ENCODE peak calls at places on chromosomes 3 and 15, in eight cellular contexts. Y, B, U, E, V, S, O and A are unnamed samples.

GRCh38 chr3:41212088-41212487 is 12.8 kb downstream of the CTNNB1 start:
- DNase-seq in U (no peak), Y (no peak), B (no peak), E (no peak), S (no peak), O (no peak), V (no peak), A (no peak)

GRCh38 chr15:68817304-68818087 is 3.2 kb downstream of the ANP32A start:
- DNase-seq in U (peak; percentile 45), B (peak; percentile 62), O (no peak), Y (peak; percentile 78), S (peak; percentile 81), E (peak; percentile 65), V (peak; percentile 90), A (peak; percentile 81)

GRCh38 chr15:98676586-98677270 is 28.4 kb downstream of the IGF1R start:
- DNase-seq in U (no peak), S (no peak), V (no peak), Y (no peak), B (no peak), E (no peak), O (no peak), A (no peak)

GRCh38 chr3:172040078-172040975 is 949 bp downstream of the FNDC3B start:
- DNase-seq in E (peak; percentile 74), U (peak; percentile 70), V (peak; percentile 91), Y (peak; percentile 79), B (peak; percentile 84), O (peak; percentile 39), S (peak; percentile 86), A (peak; percentile 93)

GRCh38 chr15:64911317-64912186 is at the start of gene ANKDD1A:
- DNase-seq in E (peak; percentile 57), U (no peak), B (peak; percentile 56), S (peak; percentile 91), Y (peak; percentile 52), V (peak; percentile 75), O (peak; percentile 26), A (peak; percentile 78)

GRCh38 chr15:40878785-40879184 is 4.8 kb upstream of the RHOV start:
- DNase-seq in S (no peak), E (peak; percentile 90), U (peak; percentile 44), V (peak; percentile 66), Y (peak; percentile 54), B (no peak), O (no peak), A (no peak)

GRCh38 chr3:172347895-172348680 is 100.2 kb downstream of the GHSR start:
- DNase-seq in V (no peak), E (no peak), U (no peak), B (peak; percentile 38), O (peak; percentile 16), S (no peak), Y (no peak), A (no peak)

GRCh38 chr15:94370197-94370987 is 139.0 kb downstream of the MCTP2 start:
- DNase-seq in U (peak; percentile 0), O (no peak), B (no peak), E (no peak), S (no peak), Y (no peak), V (no peak), A (no peak)

GRCh38 chr15:52241489-52241888 is 50.3 kb upstream of the GNB5 start:
- DNase-seq in V (no peak), U (no peak), S (no peak), B (no peak), O (no peak), E (no peak), Y (no peak), A (no peak)

GRCh38 chr15:64975390-64975789 is 14.3 kb downstream of the SPG21 start:
- DNase-seq in O (no peak), U (peak; percentile 25), Y (no peak), E (no peak), S (no peak), B (no peak), V (peak; percentile 50), A (peak; percentile 81)

GRCh38 chr3:47578691-47579632 is at the start of gene CSPG5:
- DNase-seq in S (peak; percentile 85), B (no peak), V (peak; percentile 50), O (no peak), E (no peak), U (no peak), Y (no peak), A (peak; percentile 60)

GRCh38 chr15:77869021-77869895 is 208.3 kb downstream of the TBC1D2B start:
- DNase-seq in O (no peak), U (peak; percentile 21), S (no peak), Y (no peak), E (peak; percentile 29), B (peak; percentile 10), V (peak; percentile 40), A (no peak)

GRCh38 chr3:184953396-184953795 is 141.4 kb downstream of the VPS8 start:
- DNase-seq in Y (no peak), B (no peak), S (no peak), V (no peak), E (no peak), U (no peak), O (no peak), A (no peak)

GRCh38 chr15:93664180-93664951 is 567.0 kb upstream of the MCTP2 start:
- DNase-seq in E (no peak), Y (no peak), O (no peak), U (no peak), B (no peak), S (no peak), V (no peak), A (no peak)

GRCh38 chr3:129482721-129483120 is 42.7 kb downstream of the IFT122 start:
- DNase-seq in V (no peak), Y (no peak), U (no peak), E (no peak), O (no peak), B (no peak), S (peak; percentile 38), A (no peak)

GRCh38 chr15:83061680-83062079 is 5.4 kb downstream of the BTBD1 start:
- DNase-seq in S (peak; percentile 5), O (no peak), U (peak; percentile 86), E (peak; percentile 37), Y (no peak), B (no peak), V (peak; percentile 50), A (peak; percentile 53)

GRCh38 chr3:159627634-159628033 is 361.0 kb upstream of the IL12A start:
- DNase-seq in Y (peak; percentile 56), B (no peak), V (no peak), O (no peak), U (no peak), E (no peak), S (no peak), A (no peak)

GRCh38 chr3:148379763-148380162 is 317.9 kb upstream of the AGTR1 start:
- DNase-seq in V (peak; percentile 80), U (peak; percentile 55), B (peak; percentile 58), O (peak; percentile 65), E (peak; percentile 35), Y (no peak), S (peak; percentile 74), A (peak; percentile 84)

GRCh38 chr3:50256978-50257890 is 11.7 kb upstream of the SEMA3B start:
- DNase-seq in U (no peak), E (no peak), O (no peak), Y (peak; percentile 71), V (peak; percentile 57), B (peak; percentile 66), S (peak; percentile 71), A (peak; percentile 47)

GRCh38 chr15:41494190-41494921 is 682 bp downstream of the ITPKA start:
- DNase-seq in S (peak; percentile 77), U (no peak), E (no peak), O (no peak), B (no peak), V (peak; percentile 38), Y (peak; percentile 52), A (peak; percentile 42)

GRCh38 chr3:25587094-25587493 is 77.6 kb downstream of the TOP2B start:
- DNase-seq in S (no peak), O (no peak), Y (no peak), V (no peak), B (no peak), E (peak; percentile 57), U (no peak), A (no peak)

DNA sequence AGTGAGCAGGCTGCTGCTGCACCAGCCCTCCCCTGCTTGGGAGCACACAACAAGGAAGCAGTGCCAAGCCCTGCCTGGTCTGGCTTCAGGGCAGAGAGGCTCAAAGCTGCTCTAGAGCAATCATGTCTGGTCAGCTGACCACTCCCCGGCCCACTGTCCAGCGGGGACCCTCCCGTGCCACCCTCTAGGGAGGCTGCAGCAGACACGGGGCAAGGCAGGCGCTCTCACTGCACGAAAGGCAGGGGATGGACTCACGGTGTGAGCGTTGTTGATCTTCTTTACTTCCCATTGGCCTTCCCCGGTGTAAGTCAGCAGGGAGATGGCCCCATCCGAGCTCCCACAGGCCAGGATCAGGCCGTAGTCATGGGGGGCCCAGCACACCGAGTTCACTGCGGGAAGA is 9.2 kb downstream of the SEC13 start:
- DNase-seq in Y (no peak), O (no peak), E (no peak), B (no peak), S (no peak), U (no peak), V (no peak), A (no peak)
- H3K36me3 ChIP-seq in Y (peaks cover 17% of the 10 kb centered on the region), O (peaks cover 50% of the 10 kb centered on the region), E (peaks cover 45% of the 10 kb centered on the region), B (peaks cover 33% of the 10 kb centered on the region), S (peaks cover 6% of the 10 kb centered on the region), U (peaks cover 81% of the 10 kb centered on the region), V (peaks cover 79% of the 10 kb centered on the region), A (peaks cover 96% of the 10 kb centered on the region)

GRCh38 chr15:85840802-85841152 is 46.1 kb upstream of the KLHL25 start:
- DNase-seq in Y (no peak), O (no peak), E (no peak), S (no peak), U (no peak), V (no peak), B (no peak), A (no peak)
- H3K4me3 ChIP-seq in Y (peak overlapping the region; percentile 6), O (no peak overlapping the region), E (no peak overlapping the region), S (no peak overlapping the region), U (no peak overlapping the region), V (peak overlapping the region; percentile 71), B (no peak overlapping the region), A (peak overlapping the region; percentile 72)

GRCh38 chr3:13045904-13046568 is 27.2 kb downstream of the IQSEC1 start:
- DNase-seq in Y (no peak), O (no peak), B (no peak), S (no peak), U (no peak), E (no peak), V (no peak), A (no peak)
- H3K9ac ChIP-seq in Y (no peak overlapping the region), O (no peak overlapping the region), B (no peak overlapping the region), S (no peak overlapping the region), U (no peak overlapping the region), E (no peak overlapping the region), V (no peak overlapping the region), A (no peak overlapping the region)

GRCh38 chr3:114586119-114586518 is 292.3 kb downstream of the TIGIT start:
- DNase-seq in O (peak; percentile 33), B (no peak), Y (no peak), S (no peak), U (no peak), E (no peak), V (no peak), A (no peak)

GRCh38 chr3:114585687-114586086 is 291.9 kb downstream of the TIGIT start:
- DNase-seq in V (no peak), B (no peak), Y (no peak), O (no peak), S (no peak), U (no peak), E (no peak), A (no peak)

GRCh38 chr3:114584734-114585371 is 291.0 kb downstream of the TIGIT start:
- DNase-seq in V (no peak), Y (no peak), B (no peak), U (no peak), S (no peak), O (no peak), E (peak; percentile 28), A (no peak)

GRCh38 chr3:114587973-114588372 is 294.1 kb downstream of the TIGIT start:
- DNase-seq in O (no peak), Y (no peak), E (no peak), V (no peak), S (no peak), B (no peak), U (no peak), A (no peak)

GRCh38 chr3:114582929-114583328 is 289.1 kb downstream of the TIGIT start:
- DNase-seq in U (no peak), E (no peak), S (no peak), B (no peak), Y (no peak), O (no peak), V (no peak), A (no peak)
- H3K36me3 ChIP-seq in U (no peaks in the 10 kb centered on the region), E (no peaks in the 10 kb centered on the region), S (no peaks in the 10 kb centered on the region), B (no peaks in the 10 kb centered on the region), Y (no peaks in the 10 kb centered on the region), O (no peaks in the 10 kb centered on the region), V (no peaks in the 10 kb centered on the region), A (peaks cover 20% of the 10 kb centered on the region)